ENCODE peak calls at places on chromosome 2, in ten cellular contexts. U is Calu3; B is heart left ventricle; D is AG10803; N is psoas muscle; J is lower lobe of right lung; H is endothelial cell; F is choroid plexus epithelial cell; E is cardiac muscle cell; Y is CD8-positive, alpha-beta T cell. Z is an unnamed sample.

GRCh38 chr2:7887441-7887840 is 794.4 kb upstream of the ID2 start:
- DNase-seq in N (no peak), D (peak; percentile 79), E (no peak), B (no peak), U (no peak), F (no peak), H (no peak), Y (no peak), J (no peak), Z (no peak)

GRCh38 chr2:190137561-190137960 is 75.0 kb upstream of the MSTN start:
- DNase-seq in F (peak; percentile 59), Y (no peak), D (peak; percentile 64), H (no peak), E (no peak), J (no peak), N (no peak), U (no peak), B (no peak), Z (no peak)

GRCh38 chr2:48504647-48505327 is 25.2 kb upstream of the STON1 start:
- DNase-seq in E (no peak), U (no peak), D (peak; percentile 72), B (no peak), F (peak; percentile 86), J (no peak), Y (no peak), H (no peak), N (no peak), Z (no peak)

GRCh38 chr2:224820283-224820991 is 104.3 kb upstream of the CCDC195 start:
- DNase-seq in H (no peak), E (no peak), N (no peak), J (no peak), F (no peak), U (no peak), Y (no peak), D (peak; percentile 25), B (no peak), Z (peak; percentile 6)

GRCh38 chr2:135615404-135615803 is 84.1 kb downstream of the R3HDM1 start:
- DNase-seq in J (no peak), E (no peak), B (no peak), N (no peak), D (no peak), Y (no peak), H (no peak), F (no peak), U (no peak), Z (no peak)

GRCh38 chr2:26185954-26186353 is 13.1 kb downstream of the GAREM2 start:
- DNase-seq in N (no peak), U (no peak), Y (no peak), J (no peak), D (no peak), F (no peak), B (no peak), E (no peak), H (no peak), Z (no peak)

GRCh38 chr2:105712981-105713596 is 31.6 kb upstream of the NCK2 start:
- DNase-seq in U (no peak), H (no peak), D (peak; percentile 71), J (no peak), F (peak; percentile 43), N (no peak), B (no peak), E (no peak), Y (no peak), Z (no peak)

GRCh38 chr2:234495801-234496441 is 960 bp downstream of the ARL4C start:
- DNase-seq in H (peak; percentile 31), E (peak; percentile 35), B (peak; percentile 29), Y (no peak), U (peak; percentile 42), F (peak; percentile 28), J (peak; percentile 63), D (peak; percentile 30), N (peak; percentile 59), Z (no peak)

GRCh38 chr2:118943286-118943685 is 1.3 kb downstream of the MARCO start:
- DNase-seq in Y (no peak), E (no peak), D (no peak), H (no peak), N (no peak), U (no peak), F (no peak), J (no peak), B (no peak), Z (no peak)

GRCh38 chr2:145088733-145089132 is 568.8 kb upstream of the ZEB2 start:
- DNase-seq in D (peak; percentile 45), E (no peak), Y (no peak), H (no peak), J (no peak), B (no peak), N (no peak), U (no peak), F (peak; percentile 10), Z (no peak)

GRCh38 chr2:85796549-85797262 is 42.9 kb downstream of the ATOH8 start:
- DNase-seq in N (peak; percentile 63), F (no peak), U (no peak), E (no peak), Y (no peak), J (no peak), D (peak; percentile 73), H (no peak), B (peak; percentile 52), Z (no peak)

GRCh38 chr2:167492486-167492885 is 604.2 kb downstream of the XIRP2 start:
- DNase-seq in D (no peak), B (no peak), F (peak; percentile 52), U (no peak), E (no peak), J (no peak), Y (no peak), N (no peak), H (no peak), Z (no peak)

GRCh38 chr2:67013821-67014220 is 383.3 kb upstream of the ETAA1 start:
- DNase-seq in H (no peak), Y (no peak), J (no peak), U (no peak), E (no peak), D (peak; percentile 8), N (no peak), F (peak; percentile 17), B (no peak), Z (no peak)

GRCh38 chr2:138373993-138374408 is 127.6 kb upstream of the SPOPL start:
- DNase-seq in U (peak; percentile 28), E (peak; percentile 46), B (no peak), H (no peak), J (no peak), N (no peak), Y (no peak), F (peak; percentile 74), D (peak; percentile 60), Z (peak; percentile 32)

GRCh38 chr2:72828840-72829507 is 3.1 kb upstream of the EXOC6B start:
- DNase-seq in E (no peak), H (no peak), Y (no peak), N (no peak), J (no peak), U (no peak), B (no peak), F (peak; percentile 27), D (no peak), Z (no peak)

DNA sequence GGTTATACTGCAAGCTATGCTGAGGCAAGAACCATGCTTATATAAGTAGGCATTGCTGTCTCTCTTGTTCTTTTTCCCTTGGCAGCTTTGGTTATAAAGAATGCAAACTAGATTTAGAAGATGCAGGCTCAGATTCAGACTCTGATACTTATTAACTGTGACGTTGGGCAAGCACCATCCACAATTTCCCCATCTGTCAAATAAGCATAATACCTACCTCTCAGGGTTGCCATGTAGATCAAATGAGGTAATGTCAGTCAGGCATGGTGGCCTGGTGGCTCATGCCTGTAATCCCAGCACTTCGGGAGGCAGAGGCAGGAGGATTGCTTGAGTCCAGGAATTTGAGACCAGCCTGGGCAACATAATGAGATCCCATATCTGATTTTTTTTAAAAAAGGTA is 21.7 kb downstream of the ITGAV start:
- DNase-seq in J (no peak), H (no peak), D (no peak), N (no peak), U (no peak), Y (no peak), E (no peak), B (no peak), F (no peak), Z (no peak)
- TF ChIP-seq CTCF in J (no peak), H (no peak), D (no peak), N (no peak), U (no peak), Y (no peak), E (no peak), B (no peak), F (no peak), Z (no peak)

GRCh38 chr2:133143649-133144048 is 424.6 kb downstream of the NCKAP5 start:
- DNase-seq in F (no peak), N (no peak), B (no peak), E (no peak), D (no peak), J (no peak), U (peak; percentile 19), Y (no peak), H (no peak), Z (no peak)

GRCh38 chr2:133152801-133153200 is 415.5 kb downstream of the NCKAP5 start:
- DNase-seq in B (no peak), F (no peak), U (no peak), J (no peak), Y (no peak), H (no peak), E (no peak), D (no peak), N (no peak), Z (no peak)

GRCh38 chr2:133142087-133142486 is 426.2 kb downstream of the NCKAP5 start:
- DNase-seq in D (no peak), E (no peak), H (no peak), U (no peak), B (no peak), J (no peak), N (no peak), F (no peak), Y (no peak), Z (no peak)

GRCh38 chr2:133148187-133148586 is 420.1 kb downstream of the NCKAP5 start:
- DNase-seq in Y (no peak), J (no peak), H (no peak), B (no peak), U (no peak), N (no peak), D (no peak), E (no peak), F (no peak), Z (no peak)

GRCh38 chr2:133146893-133147292 is 421.4 kb downstream of the NCKAP5 start:
- DNase-seq in B (no peak), J (no peak), F (peak; percentile 6), D (peak; percentile 1), Y (no peak), H (no peak), E (no peak), N (no peak), U (no peak), Z (no peak)
- TF ChIP-seq CTCF in B (peak; percentile 10), J (no peak), F (peak; percentile 12), D (no peak), Y (no peak), H (no peak), E (no peak), N (no peak), U (no peak), Z (no peak)

GRCh38 chr2:238954841-238955521 is 107.1 kb downstream of the TWIST2 start:
- DNase-seq in N (no peak), J (no peak), Y (no peak), F (no peak), E (no peak), H (no peak), B (no peak), D (peak; percentile 69), U (no peak), Z (no peak)
- TF ChIP-seq CTCF in N (no peak), J (no peak), Y (no peak), F (no peak), E (no peak), H (no peak), B (no peak), D (no peak), U (no peak), Z (no peak)

GRCh38 chr2:122531803-122532344 is 776.4 kb downstream of the TSN start:
- DNase-seq in Y (no peak), J (no peak), B (no peak), D (no peak), F (no peak), U (no peak), H (peak; percentile 66), E (no peak), N (peak; percentile 35), Z (no peak)
- TF ChIP-seq CTCF in Y (no peak), J (no peak), B (no peak), D (peak; percentile 24), F (peak; percentile 41), U (no peak), H (peak; percentile 75), E (peak; percentile 68), N (peak; percentile 4), Z (no peak)

Z was measured in GM20000.